ENCODE peak calls at places on chromosome 14, in eight cellular contexts. L is A549, M is pancreas, S is right lobe of liver, T is foreskin keratinocyte, K is HCT116, Q is upper lobe of right lung, Z is gastrocnemius medialis. W is an unnamed sample. For H3K4me1, the result is how much of the 10 kb centered on the place peaks cover.

GRCh38 chr14:54695196-54695595 is 128.3 kb downstream of the SAMD4A start:
- ATAC-seq in L (no peak), Q (no peak), Z (no peak), T (no peak), K (no peak), M (no peak), S (no peak), W (no peak)

GRCh38 chr14:101596742-101597141 is 35.4 kb downstream of the DIO3 start:
- ATAC-seq in K (no peak), S (no peak), Q (no peak), L (no peak), M (no peak), T (no peak), Z (no peak), W (no peak)

GRCh38 chr14:73613046-73613383 is 698 bp downstream of the ACOT6 start:
- ATAC-seq in K (peak), Q (peak), S (peak), Z (peak), T (no peak), M (peak), L (peak), W (peak)

GRCh38 chr14:104582649-104583048 is 3.1 kb downstream of the C14orf180 start:
- ATAC-seq in T (no peak), S (no peak), Z (peak), M (peak), K (no peak), Q (no peak), L (no peak), W (no peak)

GRCh38 chr14:64720190-64720589 is 16.0 kb downstream of the PLEKHG3 start:
- ATAC-seq in M (peak), T (peak), K (peak), S (peak), Z (no peak), Q (peak), L (peak), W (no peak)

GRCh38 chr14:94748667-94749347 is 21.1 kb downstream of the GSC start:
- ATAC-seq in T (peak), Q (peak), Z (no peak), M (peak), K (peak), L (peak), S (peak), W (no peak)

GRCh38 chr14:65229431-65230286 is 127.3 kb upstream of the MAX start:
- ATAC-seq in Q (peak), K (peak), L (peak), S (peak), Z (peak), M (peak), T (peak), W (peak)

GRCh38 chr14:100131181-100131580 is 28.3 kb downstream of the DEGS2 start:
- ATAC-seq in Q (peak), S (peak), L (no peak), K (no peak), Z (no peak), M (peak), T (no peak), W (no peak)

GRCh38 chr14:50892255-50892654 is 20.4 kb downstream of the ABHD12B start:
- ATAC-seq in L (no peak), T (no peak), S (no peak), Z (no peak), Q (no peak), M (no peak), K (no peak), W (no peak)

GRCh38 chr14:102927346-102927877 is 4.9 kb downstream of the AMN start:
- ATAC-seq in Z (no peak), S (no peak), L (no peak), M (no peak), K (peak), Q (peak), T (peak), W (no peak)

GRCh38 chr14:37122919-37123639 is 49.3 kb downstream of the SLC25A21 start:
- ATAC-seq in K (no peak), Z (no peak), T (no peak), M (no peak), S (no peak), Q (peak), L (no peak), W (no peak)

GRCh38 chr14:64707661-64708060 is 3.4 kb downstream of the PLEKHG3 start:
- ATAC-seq in K (peak), Q (no peak), M (no peak), Z (no peak), T (peak), L (peak), S (peak), W (no peak)

GRCh38 chr14:20460458-20461229 is 590 bp downstream of the PIP4P1 start:
- ATAC-seq in T (peak), K (peak), S (peak), M (peak), L (peak), Z (no peak), Q (peak), W (no peak)

GRCh38 chr14:60515696-60516284 is 6.8 kb downstream of the SIX6 start:
- ATAC-seq in T (no peak), K (no peak), Q (peak), Z (no peak), S (no peak), L (no peak), M (peak), W (no peak)

GRCh38 chr14:92586001-92586947 is 72.7 kb downstream of the RIN3 start:
- ATAC-seq in M (peak), Q (peak), T (no peak), L (no peak), K (no peak), Z (no peak), S (peak), W (peak)

GRCh38 chr14:47678157-47678556 is 2.8 kb upstream of the MDGA2 start:
- ATAC-seq in Q (no peak), Z (no peak), K (no peak), M (no peak), S (no peak), L (no peak), T (no peak), W (no peak)

GRCh38 chr14:103402700-103403099 is 17.5 kb downstream of the MARK3 start:
- ATAC-seq in M (peak), K (no peak), L (no peak), S (no peak), Q (no peak), T (peak), Z (no peak), W (no peak)

GRCh38 chr14:55440385-55440784 is at the start of gene TBPL2:
- ATAC-seq in M (no peak), K (no peak), S (no peak), Z (no peak), T (no peak), L (no peak), Q (peak), W (no peak)

GRCh38 chr14:103135333-103136075 is 12.2 kb downstream of the TNFAIP2 start:
- ATAC-seq in K (no peak), L (no peak), Q (no peak), T (no peak), S (peak), M (no peak), Z (no peak), W (no peak)

GRCh38 chr14:22218729-22219128 is 370.3 kb downstream of the DAD1 start:
- ATAC-seq in K (no peak), L (no peak), T (no peak), Z (no peak), M (no peak), Q (no peak), S (no peak), W (no peak)

GRCh38 chr14:84579292-84579691 is 950.7 kb upstream of the FLRT2 start:
- ATAC-seq in L (no peak), T (no peak), Z (no peak), K (no peak), M (peak), S (no peak), Q (no peak), W (no peak)

GRCh38 chr14:36510874-36511273 is 9.2 kb downstream of the NKX2-1 start:
- ATAC-seq in L (no peak), S (no peak), Q (no peak), K (no peak), Z (no peak), T (no peak), M (no peak), W (no peak)

GRCh38 chr14:76772300-76773187 is 11.3 kb downstream of the VASH1 start:
- ATAC-seq in M (peak), K (no peak), Z (no peak), L (no peak), T (no peak), Q (peak), S (peak), W (peak)

GRCh38 chr14:91889477-91890211 is 22.3 kb upstream of the TC2N start:
- ATAC-seq in Q (peak), M (peak), Z (peak), T (no peak), S (peak), L (no peak), K (no peak), W (peak)

GRCh38 chr14:74954232-74954946 is 1.0 kb downstream of the PGF start:
- ATAC-seq in S (no peak), Q (no peak), L (no peak), Z (no peak), M (no peak), K (no peak), T (no peak), W (no peak)

GRCh38 chr14:74955229-74955999 is at the start of gene PGF:
- ATAC-seq in L (peak), T (peak), M (peak), Q (peak), Z (peak), S (peak), K (peak), W (peak)

GRCh38 chr14:74953686-74954085 is 1.7 kb downstream of the PGF start:
- ATAC-seq in K (no peak), Z (no peak), Q (no peak), L (no peak), T (no peak), M (no peak), S (no peak), W (no peak)

GRCh38 chr14:74956000-74956279 is 543 bp upstream of the PGF start:
- ATAC-seq in T (no peak), Z (no peak), Q (no peak), M (no peak), S (no peak), L (no peak), K (no peak), W (no peak)

DNA sequence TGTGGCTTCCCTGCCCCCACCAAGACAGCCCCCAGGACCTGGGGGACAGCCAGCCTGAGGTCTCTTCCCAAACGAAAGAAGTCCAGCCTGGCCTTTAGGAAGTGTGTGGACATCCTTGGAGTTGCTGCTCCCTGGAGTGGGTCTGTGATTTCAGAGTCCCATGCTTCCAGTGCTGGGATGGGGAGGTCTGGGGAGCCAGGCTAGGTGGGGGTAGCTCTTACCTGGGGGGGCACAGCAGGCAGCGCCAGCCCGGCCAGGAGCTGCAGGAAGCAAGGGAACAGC is 509 bp downstream of the PGF start:
- ATAC-seq in S (no peak), M (no peak), K (no peak), Q (no peak), L (peak), Z (peak), T (no peak), W (peak)
- H3K27ac ChIP-seq in S (no peak), M (no peak), K (peak), Q (no peak), L (peak), Z (peak), T (no peak), W (peak)

GRCh38 chr14:81172881-81173280 is 47.9 kb downstream of the GTF2A1 start:
- ATAC-seq in Z (no peak), K (no peak), L (no peak), Q (no peak), M (no peak), S (no peak), T (no peak), W (no peak)

GRCh38 chr14:81169711-81170103 is 51.1 kb downstream of the GTF2A1 start:
- ATAC-seq in S (peak), K (no peak), M (peak), Z (peak), T (peak), Q (peak), L (peak), W (peak)

GRCh38 chr14:81170829-81171195 is 49.9 kb downstream of the GTF2A1 start:
- ATAC-seq in M (no peak), Z (peak), T (no peak), S (no peak), Q (no peak), K (peak), L (no peak), W (no peak)

GRCh38 chr14:81170104-81170828 is 50.5 kb downstream of the GTF2A1 start:
- ATAC-seq in Q (peak), T (peak), S (peak), K (peak), Z (peak), L (peak), M (peak), W (peak)

GRCh38 chr14:81172353-81172752 is 48.4 kb downstream of the GTF2A1 start:
- ATAC-seq in L (no peak), K (no peak), T (no peak), S (no peak), M (no peak), Q (no peak), Z (no peak), W (no peak)
- H3K4me1 ChIP-seq in L (under half), K (under half), T (under half), S (under half), M (under half), Q (under half), Z (under half), W (under half)

DNA sequence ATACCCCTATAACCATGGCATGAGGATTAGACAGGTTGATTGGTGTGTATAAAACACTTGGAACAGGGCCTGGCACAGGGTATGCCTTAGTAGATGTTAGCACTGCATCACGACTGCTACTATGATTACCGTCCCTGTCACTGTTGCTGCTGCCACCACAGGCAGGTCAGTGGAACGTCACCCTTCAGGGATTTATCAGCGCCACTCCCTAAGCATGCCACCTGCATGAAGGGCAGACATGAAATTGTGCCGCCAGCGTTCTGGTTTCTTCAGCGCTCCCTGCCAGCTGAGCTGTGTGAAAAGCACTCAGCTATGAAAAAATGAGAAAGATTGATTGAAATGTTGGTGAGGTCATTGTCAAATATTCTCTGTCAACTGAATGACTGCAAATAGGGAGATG is 477.0 kb downstream of the DPF3 start:
- ATAC-seq in Z (no peak), Q (no peak), L (peak), M (no peak), T (no peak), S (peak), K (peak), W (no peak)
- TF ChIP-seq CTCF in Z (no peak), Q (no peak), L (no peak), M (no peak), T (no peak), S (no peak), K (no peak), W (no peak)

GRCh38 chr14:68520637-68521556 is 272.0 kb downstream of the ZFP36L1 start:
- ATAC-seq in K (peak), T (peak), Q (peak), L (peak), Z (no peak), M (peak), S (peak), W (no peak)

GRCh38 chr14:68521557-68521901 is 271.3 kb downstream of the ZFP36L1 start:
- ATAC-seq in M (no peak), L (no peak), Z (no peak), K (peak), Q (no peak), T (no peak), S (no peak), W (no peak)

GRCh38 chr14:68522510-68523325 is 270.1 kb downstream of the ZFP36L1 start:
- ATAC-seq in Q (no peak), T (no peak), L (no peak), K (no peak), Z (no peak), S (no peak), M (no peak), W (peak)

GRCh38 chr14:68523326-68523610 is 269.6 kb downstream of the ZFP36L1 start:
- ATAC-seq in L (no peak), M (no peak), T (no peak), K (no peak), Z (no peak), S (no peak), Q (no peak), W (no peak)

GRCh38 chr14:68521952-68522509 is 270.8 kb downstream of the ZFP36L1 start:
- ATAC-seq in L (no peak), S (peak), Q (no peak), Z (no peak), M (no peak), K (no peak), T (no peak), W (no peak)
- H3K27ac ChIP-seq in L (peak), S (peak), Q (peak), Z (peak), M (peak), K (no peak), T (peak), W (peak)

GRCh38 chr14:35333797-35334743 is 41.9 kb downstream of the PSMA6 start:
- ATAC-seq in S (no peak), Z (no peak), Q (no peak), T (no peak), L (no peak), K (no peak), M (no peak), W (no peak)
- H3K4me1 ChIP-seq in S (under half), Z (under half), Q (half or more), T (under half), L (half or more), K (half or more), M (under half), W (half or more)

GRCh38 chr14:30317729-30318128 is 241.2 kb upstream of the G2E3 start:
- ATAC-seq in M (no peak), Q (no peak), Z (no peak), K (no peak), L (no peak), S (no peak), T (no peak), W (no peak)
- TF ChIP-seq CTCF in M (no peak), Q (no peak), Z (no peak), K (no peak), L (no peak), S (no peak), T (no peak), W (no peak)

GRCh38 chr14:34691173-34691572 is 23.2 kb downstream of the CFL2 start:
- ATAC-seq in Q (no peak), M (no peak), T (no peak), Z (no peak), S (no peak), K (no peak), L (no peak), W (no peak)
- H3K27ac ChIP-seq in Q (no peak), M (no peak), T (no peak), Z (no peak), S (no peak), K (no peak), L (no peak), W (no peak)

GRCh38 chr14:90512332-90512951 is 115.6 kb downstream of the CALM1 start:
- ATAC-seq in Z (peak), L (peak), K (no peak), Q (no peak), T (no peak), M (no peak), S (no peak), W (no peak)

GRCh38 chr14:90511795-90512331 is 115.0 kb downstream of the CALM1 start:
- ATAC-seq in M (no peak), Z (no peak), K (no peak), Q (no peak), L (no peak), T (no peak), S (no peak), W (no peak)

GRCh38 chr14:90514015-90514398 is 117.2 kb downstream of the CALM1 start:
- ATAC-seq in M (no peak), K (no peak), S (no peak), T (no peak), Q (no peak), Z (no peak), L (no peak), W (no peak)

GRCh38 chr14:90514566-90514965 is 117.7 kb downstream of the CALM1 start:
- ATAC-seq in Z (no peak), L (no peak), M (no peak), Q (no peak), S (no peak), K (no peak), T (no peak), W (no peak)

DNA sequence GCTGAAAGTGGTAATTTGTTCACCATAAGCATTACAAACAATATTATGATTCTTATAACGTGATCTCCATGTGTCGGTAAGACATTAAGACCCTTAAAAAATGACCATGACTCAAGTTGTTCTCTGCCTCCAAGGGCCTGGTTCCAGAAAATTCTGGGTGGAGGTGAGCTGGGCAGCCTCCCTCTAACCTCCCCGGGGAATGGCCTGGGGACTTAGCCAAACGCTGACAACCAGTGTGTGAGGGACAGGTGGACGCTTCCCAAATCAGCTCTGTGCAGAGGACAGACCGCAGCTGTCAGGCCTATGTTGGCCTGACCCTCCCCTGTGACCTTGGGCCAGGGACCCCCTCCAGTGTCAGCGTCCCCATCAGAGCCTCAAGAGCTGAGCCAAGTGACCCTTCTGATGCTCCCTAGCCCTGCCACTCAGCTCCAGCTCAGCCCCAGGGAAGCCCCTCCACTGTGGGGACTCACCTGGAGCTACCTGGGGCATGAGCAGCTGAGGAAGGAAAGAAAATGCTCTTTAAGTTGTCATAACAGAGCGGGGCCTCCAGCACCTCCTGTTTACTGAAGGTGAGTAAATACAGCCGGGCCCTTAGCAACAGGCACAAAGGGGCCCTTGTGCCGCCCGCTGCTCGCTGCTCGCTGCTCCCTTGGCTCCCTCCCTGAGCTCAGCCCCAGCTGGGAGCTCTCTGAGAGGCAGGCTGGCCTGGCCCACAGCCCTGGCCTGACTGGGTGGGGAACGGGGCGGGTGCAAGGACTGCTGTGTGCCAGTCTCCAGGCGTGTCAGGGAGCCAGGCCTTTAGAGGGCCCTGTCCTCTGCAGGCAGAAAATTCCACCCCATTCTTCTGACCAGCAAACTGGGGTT is 116.6 kb downstream of the CALM1 start:
- ATAC-seq in Q (peak), K (peak), L (peak), Z (peak), T (peak), M (peak), S (peak), W (peak)
- H3K4me1 ChIP-seq in Q (under half), K (under half), L (under half), Z (under half), T (under half), M (under half), S (under half), W (under half)

GRCh38 chr14:106286697-106287290 is 760.4 kb downstream of the TMEM121 start:
- ATAC-seq in L (no peak), Z (no peak), S (no peak), M (no peak), T (no peak), K (no peak), Q (peak), W (no peak)
- TF ChIP-seq CTCF in L (peak), Z (no peak), S (no peak), M (no peak), T (peak), K (no peak), Q (peak), W (no peak)